ENCODE peak calls at places on chromosome 6, in seven cellular contexts. V is A549, A is K562, G is HepG2, B is ovary, R is stomach, C is transverse colon. X is an unnamed sample.

GRCh38 chr6:166784691-166785090 is 157.6 kb upstream of the RPS6KA2 start:
- DNase-seq in V (no peak), A (no peak), G (no peak), B (no peak), R (no peak), C (no peak), X (no peak)

GRCh38 chr6:128803911-128804310 is 79.0 kb upstream of the LAMA2 start:
- DNase-seq in V (no peak), A (no peak), G (no peak), B (no peak), R (no peak), C (no peak), X (no peak)

GRCh38 chr6:71602385-71602949 is 283.9 kb upstream of the RIMS1 start:
- DNase-seq in V (no peak), A (no peak), G (no peak), B (no peak), R (no peak), C (no peak), X (no peak)

GRCh38 chr6:108589244-108589730 is 28.6 kb downstream of the FOXO3 start:
- DNase-seq in V (peak), A (peak), G (peak), B (no peak), R (peak), C (peak), X (peak)

GRCh38 chr6:3318226-3318625 is 59.5 kb downstream of the PSMG4 start:
- DNase-seq in V (no peak), A (no peak), G (no peak), B (no peak), R (peak), C (no peak), X (no peak)

GRCh38 chr6:145561095-145561820 is 174.1 kb downstream of the EPM2A start:
- DNase-seq in V (no peak), A (no peak), G (no peak), B (no peak), R (no peak), C (no peak), X (no peak)

GRCh38 chr6:143079325-143079640 is 18.6 kb downstream of the AIG1 start:
- DNase-seq in V (no peak), A (no peak), G (peak), B (no peak), R (no peak), C (no peak), X (no peak)

GRCh38 chr6:152170702-152171667 is 363.5 kb downstream of the ESR1 start:
- DNase-seq in V (no peak), A (no peak), G (peak), B (no peak), R (peak), C (no peak), X (no peak)

GRCh38 chr6:70072540-70073179 is 206.3 kb downstream of the COL19A1 start:
- DNase-seq in V (no peak), A (no peak), G (no peak), B (no peak), R (no peak), C (no peak), X (no peak)

DNA sequence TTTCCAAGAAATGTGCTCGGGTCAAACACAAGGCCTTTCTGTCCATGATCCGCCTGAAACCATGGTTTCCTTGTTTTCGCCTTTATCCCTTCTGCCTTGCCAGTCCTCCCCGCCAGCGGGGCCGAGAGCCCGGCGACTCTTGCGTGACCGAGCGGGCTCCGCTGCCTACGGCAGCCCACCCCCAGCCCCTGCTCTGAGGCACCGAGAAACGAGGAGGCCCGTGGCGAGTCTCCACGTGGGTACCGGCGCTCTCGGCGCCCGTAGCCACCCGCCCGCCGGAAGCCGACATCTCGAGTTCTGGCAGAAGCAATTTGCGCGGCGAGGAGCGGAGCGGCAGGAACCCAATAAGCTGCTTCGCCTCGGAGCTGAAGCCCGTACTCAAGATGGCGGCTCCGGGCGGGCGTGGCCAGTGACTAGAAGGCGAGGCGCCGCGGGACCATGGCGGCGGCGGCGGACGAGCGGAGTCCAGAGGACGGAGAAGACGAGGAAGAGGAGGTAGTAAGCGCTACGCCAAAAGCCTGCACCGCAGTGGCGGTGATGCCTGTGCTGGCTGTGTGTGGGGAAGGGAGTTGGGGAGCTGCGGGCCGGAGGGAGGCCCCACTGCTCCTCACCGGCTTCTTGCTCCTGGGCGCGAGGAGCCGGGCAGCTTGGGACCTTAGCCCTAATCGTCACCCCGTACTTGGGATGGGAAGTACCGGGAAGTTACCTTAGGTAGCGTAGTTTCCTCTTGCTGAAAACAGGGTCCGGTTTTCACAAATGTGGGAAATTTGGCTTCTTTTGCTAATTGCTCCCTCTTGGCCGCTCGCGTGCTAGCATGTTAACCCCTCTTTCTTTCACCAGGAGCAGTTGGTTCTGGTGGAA is at the start of gene GTF3C6:
- DNase-seq in V (peak), A (peak), G (peak), B (peak), R (peak), C (peak), X (peak)
- TF ChIP-seq EP300 in V (no peak), A (no peak), G (no peak), B (no peak), R (no peak), C (no peak), X (no peak)

DNA sequence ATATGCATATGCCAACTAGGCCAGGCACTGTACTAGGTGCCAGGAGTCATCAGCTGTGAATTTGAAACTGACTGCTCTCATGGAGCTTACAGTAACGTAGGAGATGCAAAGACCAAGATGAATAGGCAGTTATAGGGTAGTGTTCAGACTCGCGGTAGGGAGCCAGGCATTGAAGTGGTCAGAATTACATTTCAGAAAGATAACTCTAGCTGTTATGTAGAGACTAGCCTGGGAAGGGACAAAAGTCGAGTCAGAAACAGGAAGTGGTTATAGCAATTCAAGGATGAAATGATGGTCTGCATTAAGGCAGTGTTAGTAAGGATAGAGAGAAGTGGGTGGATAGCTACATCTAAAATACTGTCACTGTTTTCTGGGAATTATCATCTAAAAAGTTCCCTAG is 56.6 kb downstream of the PCMT1 start:
- DNase-seq in V (no peak), A (peak), G (no peak), B (no peak), R (no peak), C (no peak), X (no peak)
- H3K27ac ChIP-seq in V (no peak), A (no peak), G (no peak), B (no peak), R (no peak), C (no peak), X (no peak)

GRCh38 chr6:33091957-33092356 is 16.2 kb downstream of the HLA-DPB1 start:
- DNase-seq in V (peak), A (peak), G (peak), B (no peak), R (peak), C (peak), X (peak)
- TF ChIP-seq POLR2A in V (no peak), A (no peak), G (no peak), B (no peak), R (no peak), C (no peak), X (no peak)

DNA sequence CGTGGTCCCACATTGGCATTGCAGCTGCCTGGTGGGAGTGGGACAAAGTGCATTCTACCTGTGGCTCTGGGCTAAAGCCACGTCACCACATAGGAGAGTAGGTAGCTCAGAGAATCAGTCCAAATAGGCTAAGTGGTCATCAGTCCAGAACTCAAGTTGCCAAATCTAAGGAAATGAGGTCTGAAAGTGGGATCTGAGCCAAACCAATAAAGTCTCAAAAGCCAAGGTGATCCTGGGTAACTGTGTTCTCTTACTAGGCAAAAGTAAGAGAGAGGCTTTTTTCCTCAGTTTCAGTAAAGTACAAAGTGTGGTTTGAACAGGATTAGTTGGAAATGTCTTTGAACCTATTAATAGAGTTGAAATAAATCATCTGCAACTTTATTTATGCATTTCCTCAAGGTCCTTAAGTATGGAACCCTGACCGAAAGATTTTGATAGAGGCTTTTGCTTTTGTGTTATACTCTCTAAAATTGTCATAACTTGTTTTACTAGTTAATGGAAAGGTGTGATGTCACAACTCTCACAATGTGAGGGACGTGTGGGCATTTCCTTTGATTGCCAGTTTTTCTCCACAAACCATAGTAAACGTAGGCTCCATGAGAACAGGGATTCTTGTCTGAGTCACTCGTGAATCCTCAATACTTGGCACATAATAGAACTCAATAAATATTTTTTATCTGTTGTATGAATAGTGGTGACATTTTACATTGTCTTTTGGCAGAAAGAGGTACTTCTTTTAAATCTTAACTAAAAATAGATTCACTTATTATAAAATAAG is 68.8 kb upstream of the CNKSR3 start:
- DNase-seq in V (no peak), A (no peak), G (no peak), B (no peak), R (no peak), C (no peak), X (no peak)
- TF ChIP-seq EP300 in V (no peak), A (no peak), G (no peak), B (no peak), R (no peak), C (no peak), X (no peak)

GRCh38 chr6:26183581-26184408 is 96.6 kb downstream of the HFE start:
- DNase-seq in V (peak), A (no peak), G (no peak), B (peak), R (peak), C (peak), X (peak)
- H3K27ac ChIP-seq in V (peak), A (no peak), G (no peak), B (peak), R (peak), C (peak), X (peak)

GRCh38 chr6:148556415-148556814 is 190.4 kb upstream of the UST start:
- DNase-seq in V (no peak), A (no peak), G (no peak), B (no peak), R (no peak), C (no peak), X (no peak)

GRCh38 chr6:148561629-148562028 is 185.2 kb upstream of the UST start:
- DNase-seq in V (no peak), A (no peak), G (no peak), B (no peak), R (no peak), C (no peak), X (no peak)

GRCh38 chr6:148563066-148563465 is 183.8 kb upstream of the UST start:
- DNase-seq in V (no peak), A (no peak), G (peak), B (no peak), R (no peak), C (no peak), X (no peak)

GRCh38 chr6:148557796-148558457 is 188.9 kb upstream of the UST start:
- DNase-seq in V (no peak), A (no peak), G (no peak), B (no peak), R (no peak), C (no peak), X (no peak)

DNA sequence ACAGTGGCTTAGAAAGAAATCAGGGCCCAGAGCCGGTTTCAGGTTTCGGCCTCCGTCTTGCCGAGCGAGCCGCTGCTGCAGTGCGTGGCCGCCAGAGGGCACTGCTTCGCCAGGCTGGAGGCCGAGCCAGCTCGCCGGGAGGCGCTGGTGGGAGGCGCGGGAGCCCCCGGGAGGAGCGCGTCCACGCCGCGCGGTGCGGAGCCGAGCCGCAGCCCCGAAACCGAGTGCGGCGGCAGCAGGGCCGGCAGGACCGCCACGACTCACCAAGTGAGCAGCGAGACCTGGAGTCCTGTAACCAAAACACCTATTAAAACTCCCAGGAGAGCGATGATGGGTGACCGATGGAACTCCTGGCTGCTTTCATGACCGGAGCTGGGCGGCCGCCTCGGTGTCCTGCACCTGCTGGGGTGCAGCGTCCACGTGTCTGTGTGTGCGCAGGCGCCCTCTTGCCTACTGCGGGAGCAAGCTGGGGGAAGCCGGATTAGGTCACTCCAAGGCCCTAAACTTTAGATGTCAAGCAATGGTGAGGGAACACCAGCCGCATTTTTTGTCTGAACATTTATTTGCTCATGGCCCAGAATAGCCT is 186.9 kb upstream of the UST start:
- DNase-seq in V (peak), A (peak), G (peak), B (peak), R (peak), C (peak), X (peak)
- TF ChIP-seq POLR2A in V (no peak), A (no peak), G (no peak), B (no peak), R (no peak), C (no peak), X (no peak)

GRCh38 chr6:33718713-33719112 is 7.2 kb upstream of the UQCC2 start:
- DNase-seq in V (no peak), A (no peak), G (no peak), B (no peak), R (no peak), C (no peak), X (no peak)
- TF ChIP-seq EP300 in V (no peak), A (no peak), G (no peak), B (no peak), R (no peak), C (no peak), X (no peak)

GRCh38 chr6:148814082-148814790 is 67.4 kb downstream of the UST start:
- DNase-seq in V (no peak), A (no peak), G (no peak), B (no peak), R (no peak), C (no peak), X (no peak)

GRCh38 chr6:148811472-148811871 is 64.6 kb downstream of the UST start:
- DNase-seq in V (no peak), A (no peak), G (no peak), B (no peak), R (no peak), C (no peak), X (no peak)

GRCh38 chr6:148817689-148818088 is 70.9 kb downstream of the UST start:
- DNase-seq in V (no peak), A (no peak), G (no peak), B (no peak), R (no peak), C (no peak), X (no peak)

GRCh38 chr6:148816117-148816516 is 69.3 kb downstream of the UST start:
- DNase-seq in V (no peak), A (no peak), G (no peak), B (no peak), R (no peak), C (no peak), X (no peak)

DNA sequence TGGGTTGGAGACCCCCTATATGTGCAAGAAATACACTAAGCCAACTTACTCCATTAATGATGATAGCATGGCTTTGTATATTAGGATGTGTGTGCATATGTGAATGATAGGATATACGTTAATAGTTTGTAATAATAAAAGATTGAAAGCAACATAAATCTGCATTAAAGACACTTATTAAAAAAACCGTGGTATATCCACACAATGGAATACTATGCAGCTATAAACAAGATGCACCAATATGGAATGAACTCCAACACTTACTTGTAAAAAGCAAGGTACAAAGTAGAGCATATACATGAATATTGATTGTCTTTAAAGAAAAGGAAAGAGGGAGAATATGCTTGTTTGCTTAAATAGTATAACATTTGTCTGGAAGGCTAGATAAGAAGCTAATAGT is 68.0 kb downstream of the UST start:
- DNase-seq in V (no peak), A (no peak), G (no peak), B (no peak), R (no peak), C (no peak), X (no peak)
- H3K27ac ChIP-seq in V (no peak), A (no peak), G (no peak), B (no peak), R (no peak), C (no peak), X (no peak)

GRCh38 chr6:158026901-158027589 is 45.4 kb downstream of the SYNJ2 start:
- DNase-seq in V (no peak), A (no peak), G (no peak), B (no peak), R (no peak), C (no peak), X (no peak)

GRCh38 chr6:158028421-158028820 is 46.8 kb downstream of the SYNJ2 start:
- DNase-seq in V (no peak), A (no peak), G (no peak), B (no peak), R (no peak), C (no peak), X (no peak)

GRCh38 chr6:158024566-158025297 is 43.1 kb downstream of the SYNJ2 start:
- DNase-seq in V (no peak), A (peak), G (no peak), B (no peak), R (no peak), C (no peak), X (no peak)

GRCh38 chr6:158027590-158028285 is 46.1 kb downstream of the SYNJ2 start:
- DNase-seq in V (peak), A (no peak), G (no peak), B (no peak), R (no peak), C (no peak), X (no peak)

DNA sequence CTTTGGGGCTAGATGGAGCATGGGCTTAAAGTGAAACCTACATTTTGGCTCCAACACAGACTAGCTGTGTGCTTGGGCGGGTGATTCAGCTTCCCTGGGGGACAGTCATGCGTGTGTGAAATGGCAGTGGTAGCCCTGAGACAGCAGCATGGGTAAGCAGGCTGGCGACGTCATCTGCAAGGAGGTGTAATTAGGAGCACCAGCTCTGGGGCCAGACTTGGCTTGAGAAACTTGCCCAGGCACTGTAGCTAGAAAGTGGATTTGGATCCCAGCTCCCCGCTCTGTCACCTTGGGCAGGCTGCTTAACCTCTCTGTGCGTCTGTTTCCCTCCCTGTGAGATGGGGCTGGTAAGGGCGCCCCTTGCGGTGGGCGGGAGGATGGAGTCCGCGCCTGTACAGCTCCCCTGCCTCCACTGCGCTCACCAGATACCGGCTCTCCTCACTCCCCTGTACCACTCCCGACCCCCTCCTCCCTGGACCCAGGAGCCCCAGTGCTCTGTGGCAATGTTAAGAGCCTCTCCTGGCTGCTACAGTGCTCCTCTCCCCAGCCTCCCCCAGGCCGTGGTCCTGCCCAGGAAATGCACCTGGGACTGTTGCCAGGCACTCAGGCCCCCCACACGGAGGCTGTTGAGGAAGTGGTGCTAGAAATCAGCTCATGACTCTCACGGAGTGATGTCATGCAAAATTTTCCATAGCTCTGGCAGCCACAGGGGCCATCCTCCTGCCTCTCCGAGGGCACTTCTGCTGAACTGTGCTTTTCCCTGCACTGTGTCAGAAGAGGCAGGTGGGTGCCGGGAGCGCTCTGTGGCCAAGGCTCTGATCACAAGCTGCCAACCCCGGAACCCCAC is 44.6 kb downstream of the SYNJ2 start:
- DNase-seq in V (peak), A (peak), G (peak), B (peak), R (peak), C (peak), X (peak)
- TF ChIP-seq POLR2A in V (no peak), A (no peak), G (no peak), B (no peak), R (no peak), C (no peak), X (no peak)